ENCODE peak calls at places on chromosome X, in four cellular contexts. One of them, this sample, is unnamed.

GRCh38 chrX:7218321-7219152 is 70.6 kb upstream of the PUDP start:
- DNase-seq in CD4-positive, alpha-beta T cell: no peak
- DNase-seq in AG10803: no peak
- DNase-seq in head of caudate nucleus: no peak
- DNase-seq in this sample: no peak

GRCh38 chrX:80576815-80577533 is 156.7 kb downstream of the TENT5D start:
- DNase-seq in head of caudate nucleus: no peak
- DNase-seq in AG10803: no peak
- DNase-seq in CD4-positive, alpha-beta T cell: no peak
- DNase-seq in this sample: no peak

GRCh38 chrX:7120578-7121219 is 26.8 kb upstream of the STS start:
- DNase-seq in CD4-positive, alpha-beta T cell: no peak
- DNase-seq in AG10803: no peak
- DNase-seq in head of caudate nucleus: no peak
- DNase-seq in this sample: no peak

GRCh38 chrX:105480646-105481310 is 260.3 kb upstream of the TEX13A start:
- DNase-seq in AG10803: no peak
- DNase-seq in CD4-positive, alpha-beta T cell: no peak
- DNase-seq in head of caudate nucleus: no peak
- DNase-seq in this sample: no peak

GRCh38 chrX:25191403-25191802 is 175.6 kb upstream of the ARX start:
- DNase-seq in head of caudate nucleus: no peak
- DNase-seq in AG10803: no peak
- DNase-seq in CD4-positive, alpha-beta T cell: no peak
- DNase-seq in this sample: no peak

GRCh38 chrX:119625843-119626242 is 19.6 kb upstream of the NKRF start:
- DNase-seq in head of caudate nucleus: no peak
- DNase-seq in CD4-positive, alpha-beta T cell: no peak
- DNase-seq in AG10803: no peak
- DNase-seq in this sample: no peak

GRCh38 chrX:107878106-107878505 is 52.4 kb downstream of the MID2 start:
- DNase-seq in AG10803: peak; percentile 7
- DNase-seq in CD4-positive, alpha-beta T cell: no peak
- DNase-seq in head of caudate nucleus: no peak
- DNase-seq in this sample: no peak

GRCh38 chrX:4240541-4241194 is 527.2 kb upstream of the PRKX start:
- DNase-seq in AG10803: no peak
- DNase-seq in CD4-positive, alpha-beta T cell: no peak
- DNase-seq in head of caudate nucleus: no peak
- DNase-seq in this sample: no peak

GRCh38 chrX:23792861-23793553 is 10.0 kb downstream of the SAT1 start:
- DNase-seq in CD4-positive, alpha-beta T cell: no peak
- DNase-seq in AG10803: no peak
- DNase-seq in head of caudate nucleus: no peak
- DNase-seq in this sample: no peak

GRCh38 chrX:145936769-145937168 is 119.1 kb downstream of the SLITRK2 start:
- DNase-seq in AG10803: no peak
- DNase-seq in head of caudate nucleus: no peak
- DNase-seq in CD4-positive, alpha-beta T cell: no peak
- DNase-seq in this sample: no peak

GRCh38 chrX:124960454-124960853 is 359.2 kb upstream of the TEX13C start:
- DNase-seq in head of caudate nucleus: no peak
- DNase-seq in AG10803: no peak
- DNase-seq in CD4-positive, alpha-beta T cell: no peak
- DNase-seq in this sample: no peak

GRCh38 chrX:152138388-152138784 is at the start of gene MAGEA10:
- DNase-seq in CD4-positive, alpha-beta T cell: no peak
- DNase-seq in AG10803: no peak
- DNase-seq in head of caudate nucleus: no peak
- DNase-seq in this sample: no peak

GRCh38 chrX:13837290-13837745 is 20.4 kb upstream of the GPM6B start:
- DNase-seq in AG10803: no peak
- DNase-seq in CD4-positive, alpha-beta T cell: no peak
- DNase-seq in head of caudate nucleus: peak; percentile 67
- DNase-seq in this sample: no peak

GRCh38 chrX:150897371-150898319 is 823 bp downstream of the CD99L2 start:
- DNase-seq in head of caudate nucleus: peak; percentile 56
- DNase-seq in CD4-positive, alpha-beta T cell: peak; percentile 36
- DNase-seq in AG10803: peak; percentile 45
- DNase-seq in this sample: peak; percentile 66

GRCh38 chrX:11540532-11541377 is 125.0 kb downstream of the ARHGAP6 start:
- DNase-seq in head of caudate nucleus: no peak
- DNase-seq in AG10803: no peak
- DNase-seq in CD4-positive, alpha-beta T cell: no peak
- DNase-seq in this sample: no peak

GRCh38 chrX:4263005-4263404 is 549.6 kb upstream of the PRKX start:
- DNase-seq in AG10803: no peak
- DNase-seq in CD4-positive, alpha-beta T cell: no peak
- DNase-seq in head of caudate nucleus: no peak
- DNase-seq in this sample: no peak

GRCh38 chrX:1462596-1463251 is 10.0 kb upstream of the ASMTL start:
- DNase-seq in CD4-positive, alpha-beta T cell: peak; percentile 63
- DNase-seq in AG10803: no peak
- DNase-seq in head of caudate nucleus: no peak
- DNase-seq in this sample: peak; percentile 85

GRCh38 chrX:148929686-148930085 is 429.3 kb downstream of the AFF2 start:
- DNase-seq in AG10803: peak; percentile 57
- DNase-seq in head of caudate nucleus: no peak
- DNase-seq in CD4-positive, alpha-beta T cell: no peak
- DNase-seq in this sample: no peak

GRCh38 chrX:110146521-110146920 is 143.6 kb downstream of the TMEM164 start:
- DNase-seq in head of caudate nucleus: no peak
- DNase-seq in AG10803: peak; percentile 38
- DNase-seq in CD4-positive, alpha-beta T cell: no peak
- DNase-seq in this sample: peak; percentile 48

GRCh38 chrX:130082244-130083106 is 27.8 kb downstream of the ELF4 start:
- DNase-seq in AG10803: peak; percentile 33
- DNase-seq in CD4-positive, alpha-beta T cell: peak; percentile 63
- DNase-seq in head of caudate nucleus: peak; percentile 14
- DNase-seq in this sample: peak; percentile 91

GRCh38 chrX:16185725-16186136 is 18.4 kb downstream of the MAGEB17 start:
- DNase-seq in AG10803: peak; percentile 77
- DNase-seq in CD4-positive, alpha-beta T cell: no peak
- DNase-seq in head of caudate nucleus: no peak
- DNase-seq in this sample: no peak

GRCh38 chrX:134721766-134722532 is 63.7 kb upstream of the PLAC1 start:
- DNase-seq in AG10803: peak; percentile 21
- DNase-seq in head of caudate nucleus: no peak
- DNase-seq in CD4-positive, alpha-beta T cell: no peak
- DNase-seq in this sample: no peak

This sample was measured in activated CD8-positive, alpha-beta T cell treated with anti-CD3 and anti-CD28 coated beads, Interleukin-2, amount 10 ng/mL, durations not matched to agents 7 days and 5 days.